ENCODE peak calls at places on chromosomes 5 and 9, in ten cellular contexts. S is heart left ventricle, A is cardiac fibroblast, Z is kidney epithelial cell, D is cardiac muscle cell, R is CD14-positive monocyte, W is astrocyte of the cerebellum, P is GM12865, L is endothelial cell, M is endodermal cell. O is an unnamed sample.

GRCh38 chr5:159730285-159730684 is 186.0 kb upstream of the ADRA1B start:
- DNase-seq in S (no peak), A (no peak), Z (no peak), D (no peak), R (no peak), W (no peak), P (no peak), L (no peak), M (no peak), O (no peak)

GRCh38 chr5:150514708-150515211 is 6.8 kb downstream of the NDST1 start:
- DNase-seq in S (no peak), A (peak; percentile 58), Z (no peak), D (no peak), R (no peak), W (no peak), P (no peak), L (no peak), M (no peak), O (no peak)

GRCh38 chr9:94277885-94278536 is 18.9 kb downstream of the ZNF169 start:
- DNase-seq in S (no peak), A (no peak), Z (no peak), D (no peak), R (no peak), W (no peak), P (no peak), L (no peak), M (no peak), O (no peak)

GRCh38 chr5:20340123-20340522 is 352.1 kb upstream of the CDH18 start:
- DNase-seq in S (no peak), A (no peak), Z (no peak), D (no peak), R (no peak), W (no peak), P (no peak), L (no peak), M (no peak), O (no peak)

GRCh38 chr5:61286446-61287132 is 45.5 kb upstream of the ZSWIM6 start:
- DNase-seq in S (no peak), A (peak; percentile 73), Z (no peak), D (no peak), R (no peak), W (no peak), P (no peak), L (no peak), M (no peak), O (no peak)

GRCh38 chr5:27325513-27325912 is 287.1 kb upstream of the CDH9 start:
- DNase-seq in S (no peak), A (no peak), Z (no peak), D (no peak), R (no peak), W (peak; percentile 26), P (no peak), L (no peak), M (no peak), O (no peak)

GRCh38 chr5:110386782-110387181 is 339.7 kb downstream of the TMEM232 start:
- DNase-seq in S (no peak), A (peak; percentile 48), Z (peak; percentile 66), D (no peak), R (no peak), W (peak; percentile 62), P (no peak), L (no peak), M (no peak), O (no peak)

GRCh38 chr9:120893585-120893857 is 16.5 kb upstream of the PHF19 start:
- DNase-seq in S (no peak), A (no peak), Z (no peak), D (no peak), R (no peak), W (no peak), P (no peak), L (no peak), M (no peak), O (no peak)

GRCh38 chr5:157900644-157901043 is 41.7 kb upstream of the CLINT1 start:
- DNase-seq in S (no peak), A (no peak), Z (no peak), D (no peak), R (no peak), W (no peak), P (no peak), L (no peak), M (no peak), O (no peak)

GRCh38 chr5:115626444-115626823 is 598 bp upstream of the TMED7 start:
- DNase-seq in S (no peak), A (no peak), Z (no peak), D (no peak), R (no peak), W (no peak), P (no peak), L (no peak), M (no peak), O (no peak)

GRCh38 chr9:33858346-33858869 is 41.4 kb downstream of the UBE2R2 start:
- DNase-seq in S (no peak), A (peak; percentile 33), Z (no peak), D (no peak), R (no peak), W (no peak), P (no peak), L (no peak), M (no peak), O (no peak)

GRCh38 chr9:71737455-71737854 is 30.9 kb downstream of the CEMIP2 start:
- DNase-seq in S (no peak), A (peak; percentile 40), Z (no peak), D (no peak), R (no peak), W (no peak), P (no peak), L (no peak), M (no peak), O (no peak)

GRCh38 chr5:1231354-1231905 is 6.2 kb downstream of the SLC6A18 start:
- DNase-seq in S (no peak), A (no peak), Z (no peak), D (no peak), R (no peak), W (no peak), P (no peak), L (no peak), M (no peak), O (no peak)

GRCh38 chr5:1235838-1236237 is 10.7 kb downstream of the SLC6A18 start:
- DNase-seq in S (no peak), A (no peak), Z (no peak), D (no peak), R (no peak), W (no peak), P (no peak), L (no peak), M (no peak), O (no peak)

GRCh38 chr5:1239514-1240251 is 14.5 kb downstream of the SLC6A18 start:
- DNase-seq in S (no peak), A (no peak), Z (no peak), D (no peak), R (no peak), W (no peak), P (no peak), L (no peak), M (no peak), O (no peak)

GRCh38 chr5:1232780-1233179 is 7.6 kb downstream of the SLC6A18 start:
- DNase-seq in S (no peak), A (no peak), Z (no peak), D (no peak), R (no peak), W (no peak), P (no peak), L (no peak), M (no peak), O (no peak)

GRCh38 chr5:1235379-1235778 is 10.2 kb downstream of the SLC6A18 start:
- DNase-seq in S (no peak), A (no peak), Z (no peak), D (no peak), R (no peak), W (no peak), P (no peak), L (no peak), M (no peak), O (no peak)
- TF ChIP-seq CTCF in S (no peak), A (no peak), Z (no peak), D (no peak), R (no peak), W (no peak), P (no peak), L (no peak), M (peak; percentile 50), O (no peak)

DNA sequence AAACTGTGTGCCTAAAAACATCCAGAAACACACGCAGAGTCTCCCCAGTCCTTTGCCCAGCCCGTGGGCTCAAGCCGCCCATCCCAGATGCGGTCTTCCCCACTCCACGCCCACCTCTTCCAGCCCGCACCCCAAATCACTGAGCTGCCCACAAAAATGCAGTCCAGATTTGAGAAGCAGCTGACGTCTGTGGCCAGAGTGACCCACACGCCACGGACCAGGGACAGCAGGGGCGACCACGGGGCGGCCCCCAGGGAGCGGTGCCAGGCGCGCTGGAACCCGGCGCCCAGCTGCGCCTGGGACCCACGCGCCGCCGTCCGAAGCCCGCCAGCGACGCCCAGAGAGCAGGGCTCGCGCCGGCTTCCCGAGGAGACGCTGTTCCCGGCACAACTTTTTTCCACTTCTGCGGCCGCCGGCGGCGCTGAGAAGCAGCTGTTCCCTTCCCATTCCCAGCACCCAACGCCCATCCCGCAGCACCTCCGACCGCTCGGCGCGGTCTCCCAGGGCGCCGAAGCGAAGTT is 674 bp downstream of the LHFPL2 start:
- DNase-seq in S (peak; percentile 64), A (no peak), Z (no peak), D (peak; percentile 66), R (no peak), W (no peak), P (no peak), L (peak; percentile 59), M (peak; percentile 84), O (no peak)
- TF ChIP-seq CTCF in S (no peak), A (no peak), Z (no peak), D (no peak), R (no peak), W (no peak), P (peak; percentile 2), L (no peak), M (no peak), O (no peak)

DNA sequence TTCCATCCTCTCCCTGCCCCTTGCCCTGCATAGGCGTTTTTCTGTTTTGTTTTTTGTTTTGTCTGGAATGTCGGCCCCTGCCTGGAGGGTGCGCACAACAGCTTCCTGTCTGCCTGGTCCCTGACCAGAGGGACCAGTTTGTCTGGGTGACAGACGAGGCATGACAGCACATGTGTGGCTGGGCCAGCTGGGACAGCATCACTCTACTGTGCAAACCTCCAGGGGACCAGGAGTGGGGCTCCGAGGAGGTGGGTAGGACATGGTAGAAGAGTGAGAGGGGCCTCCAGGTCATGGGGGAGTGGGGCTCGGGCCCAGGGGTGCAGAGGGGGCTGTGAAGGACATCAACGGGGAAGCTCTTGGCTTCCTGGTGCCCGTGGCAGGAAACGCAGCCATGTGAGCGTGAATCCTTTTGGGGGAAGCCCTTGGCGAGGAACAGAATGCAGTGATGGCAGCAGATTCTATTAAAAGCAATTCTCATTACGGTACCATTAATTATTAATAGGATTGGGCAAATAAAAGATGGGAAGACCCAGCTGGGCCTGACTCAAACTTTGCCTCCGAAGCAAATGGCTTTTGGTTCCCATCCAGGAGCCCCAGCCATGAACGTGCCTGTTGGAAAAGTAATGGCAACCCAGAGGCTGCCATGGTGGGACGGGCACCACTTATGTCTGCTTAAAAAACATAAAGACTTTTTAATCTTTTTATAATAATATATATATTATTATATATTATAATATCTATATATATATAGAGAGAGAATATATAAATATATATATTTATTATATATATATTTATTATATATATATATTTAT is 184.4 kb upstream of the IER5L start:
- DNase-seq in S (no peak), A (no peak), Z (peak; percentile 41), D (no peak), R (no peak), W (no peak), P (no peak), L (no peak), M (no peak), O (no peak)
- TF ChIP-seq CTCF in S (no peak), A (no peak), Z (no peak), D (no peak), R (no peak), W (no peak), P (no peak), L (no peak), M (no peak), O (no peak)

GRCh38 chr5:140821375-140822280 is at the start of gene PCDHA5:
- DNase-seq in S (no peak), A (peak; percentile 37), Z (no peak), D (no peak), R (no peak), W (no peak), P (peak; percentile 10), L (no peak), M (peak; percentile 50), O (peak; percentile 58)
- TF ChIP-seq CTCF in S (peak; percentile 25), A (peak; percentile 46), Z (peak; percentile 36), D (peak; percentile 31), R (peak; percentile 20), W (peak; percentile 6), P (peak; percentile 37), L (no peak), M (peak; percentile 55), O (no peak)

O was measured in activated CD8-positive, alpha-beta T cell treated with anti-CD3 and anti-CD28 coated beads for 36 hours.